ENCODE peak calls at places on chromosomes 6 and 20, in six cellular contexts. H is activated CD4-positive, CD25-positive, alpha-beta regulatory T cell; C is activated CD4-positive, alpha-beta T cell treated with anti-CD3 and anti-CD28 coated beads, Interleukin-2, amount 10 ng/mL, durations not matched to agents 24 days and 14 days; G is fibroblast of pulmonary artery; K is mesenteric fat pad; Y is KG1. E is an unnamed sample.

GRCh38 chr6:131096786-131097185 is 33.7 kb upstream of the EPB41L2 start:
- DNase-seq in H (no peak), C (no peak), G (no peak), K (no peak), Y (no peak), E (no peak)

GRCh38 chr20:50844430-50845100 is 49.7 kb downstream of the BCAS4 start:
- DNase-seq in H (no peak), C (peak; percentile 75), G (peak; percentile 90), K (no peak), Y (no peak), E (peak; percentile 36)

GRCh38 chr6:9192405-9192909 is 757.1 kb upstream of the SLC35B3 start:
- DNase-seq in H (no peak), C (no peak), G (no peak), K (no peak), Y (no peak), E (no peak)

GRCh38 chr6:84362180-84362821 is 134.9 kb upstream of the CEP162 start:
- DNase-seq in H (no peak), C (no peak), G (no peak), K (no peak), Y (no peak), E (peak; percentile 8)

GRCh38 chr20:21511485-21511849 is 2.4 kb downstream of the NKX2-2 start:
- DNase-seq in H (no peak), C (no peak), G (no peak), K (no peak), Y (no peak), E (no peak)

GRCh38 chr6:160132297-160132637 is 10.7 kb downstream of the SLC22A1 start:
- DNase-seq in H (no peak), C (no peak), G (no peak), K (no peak), Y (no peak), E (no peak)

GRCh38 chr6:31354248-31354647 is 2.7 kb downstream of the HLA-B start:
- DNase-seq in H (no peak), C (no peak), G (no peak), K (no peak), Y (no peak), E (no peak)

GRCh38 chr6:42264852-42265390 is 47.3 kb upstream of the MRPS10 start:
- DNase-seq in H (no peak), C (no peak), G (no peak), K (no peak), Y (no peak), E (no peak)

GRCh38 chr6:124870611-124871201 is 91.5 kb upstream of the RNF217 start:
- DNase-seq in H (no peak), C (no peak), G (peak; percentile 75), K (no peak), Y (no peak), E (peak; percentile 36)

GRCh38 chr20:51958636-51959542 is 156.6 kb upstream of the SALL4 start:
- DNase-seq in H (no peak), C (no peak), G (peak; percentile 38), K (no peak), Y (no peak), E (no peak)

GRCh38 chr20:13113731-13114130 is 105.0 kb downstream of the SPTLC3 start:
- DNase-seq in H (no peak), C (no peak), G (no peak), K (no peak), Y (no peak), E (no peak)

GRCh38 chr6:84967965-84968364 is 203.6 kb upstream of the TBX18 start:
- DNase-seq in H (no peak), C (no peak), G (no peak), K (no peak), Y (no peak), E (no peak)

GRCh38 chr6:24667378-24667803 is 514 bp downstream of the ACOT13 start:
- DNase-seq in H (no peak), C (peak; percentile 70), G (peak; percentile 26), K (no peak), Y (no peak), E (no peak)

GRCh38 chr20:10654630-10655029 is 19.2 kb downstream of the JAG1 start:
- DNase-seq in H (no peak), C (no peak), G (no peak), K (no peak), Y (no peak), E (no peak)

GRCh38 chr6:11482616-11483015 is 54.9 kb upstream of the TMEM170B start:
- DNase-seq in H (no peak), C (no peak), G (no peak), K (no peak), Y (no peak), E (no peak)

GRCh38 chr6:131295081-131295480 is 159.8 kb downstream of the AKAP7 start:
- DNase-seq in H (no peak), C (no peak), G (no peak), K (no peak), Y (no peak), E (no peak)

GRCh38 chr20:48986899-48987298 is 59.2 kb upstream of the CSE1L start:
- DNase-seq in H (no peak), C (no peak), G (peak; percentile 6), K (no peak), Y (no peak), E (no peak)

E was measured in LHCN-M2.